ENCODE peak calls at places on chromosomes 7 and 10, in nine cellular contexts. S, T, Q, F, I, K, B, R and Y are unnamed samples.

GRCh38 chr7:157291404-157292080 is 45.3 kb upstream of the DNAJB6 start:
- DNase-seq in S (no peak), T (no peak), Q (peak), F (no peak), I (no peak), K (no peak), B (no peak), R (no peak), Y (no peak)

GRCh38 chr7:159154243-159154642 is 9.6 kb upstream of the VIPR2 start:
- DNase-seq in S (no peak), T (no peak), Q (peak), F (no peak), I (no peak), K (no peak), B (no peak), R (no peak), Y (no peak)

GRCh38 chr7:3214090-3214413 is 87.0 kb upstream of the SDK1 start:
- DNase-seq in S (no peak), T (no peak), Q (no peak), F (no peak), I (no peak), K (no peak), B (no peak), R (no peak), Y (no peak)

GRCh38 chr10:52387744-52388143 is 73.7 kb downstream of the DKK1 start:
- DNase-seq in S (no peak), T (no peak), Q (no peak), F (no peak), I (no peak), K (no peak), B (no peak), R (peak), Y (no peak)

GRCh38 chr7:44048031-44048795 is 3.7 kb downstream of the DBNL start:
- DNase-seq in S (no peak), T (no peak), Q (no peak), F (no peak), I (no peak), K (no peak), B (no peak), R (no peak), Y (no peak)

GRCh38 chr10:110269641-110270318 is 34.9 kb downstream of the SMNDC1 start:
- DNase-seq in S (no peak), T (peak), Q (no peak), F (peak), I (no peak), K (no peak), B (peak), R (no peak), Y (no peak)

GRCh38 chr10:123808873-123809272 is 82.7 kb downstream of the CPXM2 start:
- DNase-seq in S (no peak), T (no peak), Q (no peak), F (no peak), I (no peak), K (peak), B (peak), R (peak), Y (no peak)

GRCh38 chr7:127937066-127937680 is 94.1 kb downstream of the LRRC4 start:
- DNase-seq in S (no peak), T (no peak), Q (no peak), F (no peak), I (no peak), K (no peak), B (peak), R (no peak), Y (no peak)

GRCh38 chr10:18860591-18861205 is 187.9 kb upstream of the MALRD1 start:
- DNase-seq in S (no peak), T (no peak), Q (no peak), F (no peak), I (no peak), K (no peak), B (no peak), R (no peak), Y (no peak)

GRCh38 chr7:66837007-66837406 is 84.0 kb upstream of the TMEM248 start:
- DNase-seq in S (peak), T (no peak), Q (no peak), F (peak), I (peak), K (no peak), B (peak), R (no peak), Y (no peak)

GRCh38 chr7:122217125-122217524 is 73.1 kb upstream of the AASS start:
- DNase-seq in S (no peak), T (no peak), Q (no peak), F (no peak), I (no peak), K (no peak), B (no peak), R (peak), Y (no peak)

GRCh38 chr7:33705333-33705833 is 200.0 kb upstream of the BMPER start:
- DNase-seq in S (no peak), T (no peak), Q (no peak), F (no peak), I (no peak), K (no peak), B (no peak), R (no peak), Y (no peak)

GRCh38 chr10:118990326-118990725 is 39.2 kb upstream of the NANOS1 start:
- DNase-seq in S (no peak), T (no peak), Q (no peak), F (no peak), I (no peak), K (no peak), B (no peak), R (no peak), Y (no peak)

GRCh38 chr10:113058175-113058961 is 108.3 kb downstream of the TCF7L2 start:
- DNase-seq in S (no peak), T (no peak), Q (peak), F (no peak), I (no peak), K (peak), B (no peak), R (no peak), Y (no peak)

GRCh38 chr7:21076579-21076978 is 289.9 kb upstream of the SP8 start:
- DNase-seq in S (no peak), T (no peak), Q (no peak), F (no peak), I (no peak), K (no peak), B (no peak), R (no peak), Y (no peak)

GRCh38 chr7:67359900-67360299 is 363.3 kb downstream of the TYW1 start:
- DNase-seq in S (no peak), T (no peak), Q (no peak), F (no peak), I (no peak), K (no peak), B (no peak), R (no peak), Y (no peak)

GRCh38 chr10:84825330-84825729 is 496.9 kb downstream of the CCSER2 start:
- DNase-seq in S (no peak), T (no peak), Q (peak), F (no peak), I (no peak), K (no peak), B (peak), R (peak), Y (no peak)

GRCh38 chr7:102044984-102045673 is 227.7 kb downstream of the CUX1 start:
- DNase-seq in S (no peak), T (peak), Q (peak), F (no peak), I (no peak), K (peak), B (peak), R (no peak), Y (peak)